ENCODE peak calls at places on chromosome 2, in six cellular contexts. E is cardiac fibroblast, D is uterus, Z is breast epithelium, N is SK-N-SH, T is DND-41. G is an unnamed sample.

GRCh38 chr2:38394903-38395341 is 17.8 kb upstream of the ATL2 start:
- DNase-seq in T (no peak), D (no peak), E (peak; percentile 23), N (no peak), Z (no peak), G (no peak)

GRCh38 chr2:72629062-72629461 is 196.8 kb downstream of the EXOC6B start:
- DNase-seq in Z (no peak), D (no peak), N (no peak), E (no peak), T (no peak), G (no peak)

GRCh38 chr2:207469380-207469779 is 60.4 kb upstream of the CREB1 start:
- DNase-seq in E (no peak), T (no peak), Z (no peak), N (peak; percentile 36), D (no peak), G (no peak)

GRCh38 chr2:64524604-64525322 is 635 bp downstream of the AFTPH start:
- DNase-seq in T (peak; percentile 43), Z (no peak), D (no peak), N (peak; percentile 78), E (no peak), G (no peak)

GRCh38 chr2:99514357-99514756 is 24.5 kb upstream of the REV1 start:
- DNase-seq in E (no peak), D (no peak), T (no peak), N (no peak), Z (no peak), G (no peak)

GRCh38 chr2:43224571-43225092 is 1.8 kb downstream of the ZFP36L2 start:
- DNase-seq in D (no peak), T (peak; percentile 65), N (peak; percentile 61), E (peak; percentile 42), Z (no peak), G (no peak)

GRCh38 chr2:143607446-143608110 is 478.4 kb downstream of the ARHGAP15 start:
- DNase-seq in E (no peak), N (peak; percentile 1), T (no peak), D (no peak), Z (no peak), G (no peak)

GRCh38 chr2:238603596-238603995 is 176.9 kb downstream of the ASB1 start:
- DNase-seq in Z (no peak), N (no peak), D (no peak), E (no peak), T (no peak), G (no peak)

GRCh38 chr2:107986278-107987217 is at the start of gene SLC5A7:
- DNase-seq in N (peak; percentile 51), Z (no peak), T (no peak), D (no peak), E (no peak), G (no peak)

GRCh38 chr2:208698114-208698513 is 291.5 kb downstream of the PTH2R start:
- DNase-seq in D (no peak), N (no peak), E (no peak), Z (no peak), T (no peak), G (no peak)

GRCh38 chr2:2890246-2890645 is 487.4 kb downstream of the EIPR1 start:
- DNase-seq in N (no peak), Z (no peak), D (no peak), T (no peak), E (no peak), G (no peak)

GRCh38 chr2:222193328-222194008 is 105.3 kb downstream of the PAX3 start:
- DNase-seq in D (no peak), Z (no peak), N (no peak), T (no peak), E (no peak), G (no peak)

GRCh38 chr2:102582845-102583244 is 36.5 kb upstream of the SLC9A2 start:
- DNase-seq in N (no peak), Z (no peak), T (no peak), D (no peak), E (no peak), G (no peak)

GRCh38 chr2:24833821-24834732 is 40.9 kb downstream of the CENPO start:
- DNase-seq in E (no peak), T (no peak), D (no peak), Z (no peak), N (no peak), G (no peak)
- TF ChIP-seq CTCF in E (no peak), T (no peak), D (no peak), Z (no peak), N (no peak), G (no peak)

DNA sequence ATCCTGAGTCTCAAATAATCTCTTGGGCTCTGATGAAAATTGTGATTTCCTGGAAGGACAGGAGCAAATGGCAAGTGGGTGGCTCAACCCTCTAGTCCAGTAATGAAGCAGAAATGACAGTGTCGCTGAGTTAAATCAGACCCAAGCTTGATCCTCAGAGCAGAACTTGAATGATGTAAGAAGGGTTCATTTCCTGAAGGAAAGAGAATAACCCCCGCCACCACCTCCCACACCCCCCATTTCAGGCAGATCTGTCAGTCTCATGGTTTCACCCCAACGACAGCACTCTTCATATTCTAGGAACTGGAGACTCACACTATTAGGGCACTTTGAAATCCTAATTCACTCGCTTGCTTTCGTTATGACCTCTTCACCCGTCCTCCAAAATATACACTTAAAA is 49.1 kb upstream of the ASXL2 start:
- DNase-seq in E (no peak), N (no peak), Z (no peak), D (no peak), T (no peak), G (no peak)
- TF ChIP-seq CTCF in E (no peak), N (no peak), Z (no peak), D (no peak), T (no peak), G (no peak)

GRCh38 chr2:117785740-117786139 is 28.8 kb upstream of the DDX18 start:
- DNase-seq in E (peak; percentile 68), D (no peak), N (peak; percentile 57), T (peak; percentile 45), Z (no peak), G (no peak)
- TF ChIP-seq CTCF in E (peak; percentile 70), D (peak; percentile 10), N (peak; percentile 74), T (peak; percentile 77), Z (no peak), G (no peak)

DNA sequence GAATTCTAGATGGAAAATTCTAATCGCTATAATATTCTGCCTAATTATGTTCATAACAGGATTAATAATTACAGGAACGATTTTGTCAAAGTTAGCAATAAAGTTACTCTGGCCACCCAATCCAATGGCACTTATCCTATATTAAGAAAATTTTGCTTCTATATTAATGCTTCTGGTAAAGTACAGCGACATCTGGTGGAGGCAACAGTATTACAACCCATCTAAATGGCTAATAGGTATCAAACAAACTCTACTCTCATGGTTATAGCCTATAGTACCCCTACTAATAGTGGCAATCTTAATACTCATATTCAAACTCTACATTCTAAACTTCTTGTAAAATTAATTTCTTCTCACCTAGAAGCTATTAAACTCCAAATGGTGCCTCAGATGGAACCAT is 1084.7 kb upstream of the LRRTM1 start:
- DNase-seq in T (no peak), D (no peak), E (peak; percentile 2), Z (no peak), N (no peak), G (no peak)
- TF ChIP-seq CTCF in T (peak; percentile 54), D (no peak), E (peak; percentile 9), Z (no peak), N (peak; percentile 48), G (no peak)

GRCh38 chr2:80288576-80288975 is 16.0 kb downstream of the LRRTM1 start:
- DNase-seq in N (peak; percentile 29), Z (no peak), D (no peak), T (no peak), E (no peak), G (no peak)
- TF ChIP-seq CTCF in N (peak; percentile 40), Z (no peak), D (no peak), T (no peak), E (no peak), G (no peak)

GRCh38 chr2:46983065-46983801 is 67.6 kb upstream of the MCFD2 start:
- DNase-seq in E (peak; percentile 78), Z (no peak), N (peak; percentile 63), D (no peak), T (peak; percentile 51), G (no peak)
- TF ChIP-seq CTCF in E (no peak), Z (no peak), N (no peak), D (no peak), T (no peak), G (no peak)

DNA sequence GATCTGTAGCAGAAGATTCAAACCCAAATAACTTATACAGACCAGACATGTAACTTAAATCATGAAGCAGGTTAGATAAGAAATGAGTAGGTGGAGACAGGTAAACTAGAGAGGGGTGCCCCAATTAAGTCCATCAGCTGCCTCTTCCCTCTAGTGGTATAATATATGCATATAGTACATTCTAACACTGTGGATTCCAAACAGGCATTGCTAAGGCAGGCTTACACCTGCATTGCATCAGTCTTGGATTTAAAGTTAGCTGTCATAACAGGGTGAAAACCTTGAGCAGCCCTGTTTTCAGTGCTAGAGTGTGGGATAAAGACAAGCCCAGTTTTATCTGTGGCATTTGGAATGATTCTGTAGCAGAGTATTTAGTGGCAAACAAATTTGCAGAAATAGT is 63.4 kb downstream of the NYAP2 start:
- DNase-seq in D (no peak), N (no peak), T (no peak), E (no peak), Z (no peak), G (no peak)
- TF ChIP-seq CTCF in D (no peak), N (no peak), T (no peak), E (no peak), Z (no peak), G (no peak)

DNA sequence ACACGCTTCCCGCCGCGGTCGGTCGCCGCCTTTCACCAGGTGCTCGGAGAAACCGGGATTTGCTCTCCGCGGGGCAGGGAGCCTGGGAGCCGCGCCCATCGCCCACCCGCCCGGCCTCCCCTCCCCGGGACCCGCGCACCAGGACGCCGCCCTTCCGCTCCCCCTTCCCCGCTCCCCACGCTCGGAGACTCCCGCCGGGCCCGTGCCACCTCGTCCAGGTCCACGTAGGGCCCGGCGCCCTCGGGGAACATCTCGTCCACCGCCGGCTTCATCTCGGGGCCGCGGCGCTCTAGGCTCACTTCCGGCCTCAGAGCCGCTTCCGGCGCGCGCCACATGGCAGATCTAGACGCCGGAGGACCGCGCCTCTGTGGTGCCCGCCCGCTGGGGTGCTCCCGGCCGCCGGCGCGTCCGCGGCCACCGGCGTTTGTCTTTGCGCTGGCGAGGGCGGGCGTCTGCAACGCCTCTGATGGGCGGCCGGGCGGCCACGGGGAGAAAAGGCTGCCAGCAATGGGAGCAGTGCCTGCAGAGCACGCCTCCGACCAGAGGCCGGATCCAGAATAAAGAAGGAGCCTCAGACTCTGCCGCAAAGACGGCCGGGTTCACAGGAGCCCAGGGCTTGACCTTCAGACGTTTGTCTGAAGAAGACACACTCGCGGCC is at the start of gene COPS9:
- DNase-seq in E (peak; percentile 89), D (peak; percentile 90), N (peak; percentile 98), T (peak; percentile 88), Z (peak; percentile 81), G (peak; percentile 71)
- TF ChIP-seq CTCF in E (no peak), D (no peak), N (no peak), T (peak; percentile 9), Z (no peak), G (no peak)

DNA sequence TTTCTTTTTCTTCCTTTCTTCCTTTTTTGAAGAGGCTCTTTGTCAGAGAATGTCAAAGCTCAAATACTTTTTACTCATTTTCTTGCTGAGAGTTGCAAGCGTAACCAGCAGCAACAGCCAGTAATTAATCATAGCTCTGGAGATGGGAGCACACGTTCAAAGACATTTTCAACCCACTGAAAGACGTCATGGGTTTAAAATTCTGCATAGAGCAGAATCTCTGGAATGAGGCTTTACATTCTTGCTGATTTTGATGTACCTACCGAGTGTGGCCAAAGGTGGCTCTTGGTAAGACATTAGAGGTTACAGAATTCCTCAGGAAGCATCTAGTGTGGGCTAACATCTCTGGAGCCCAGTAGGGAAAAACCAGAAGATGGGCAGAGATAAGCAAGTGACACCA is 292.5 kb downstream of the MTX2 start:
- DNase-seq in D (no peak), T (no peak), E (peak; percentile 23), Z (no peak), N (no peak), G (no peak)
- TF ChIP-seq CTCF in D (no peak), T (no peak), E (no peak), Z (no peak), N (no peak), G (no peak)

G was measured in omental fat pad.